ENCODE peak calls at places on chromosomes 2 and 18, in four cellular contexts. Z is IMR-90, S is H9, D is mesenchymal stem cell. R is an unnamed sample.

GRCh38 chr2:211170843-211171242 is 614.4 kb downstream of the CPS1 start:
- DNase-seq in Z (no peak), S (no peak), D (no peak), R (no peak)

GRCh38 chr18:38284992-38285391 is 719.4 kb upstream of the CELF4 start:
- DNase-seq in Z (no peak), S (no peak), D (no peak), R (no peak)

GRCh38 chr18:69490813-69491212 is 90.1 kb downstream of the DOK6 start:
- DNase-seq in Z (peak; percentile 75), S (no peak), D (peak; percentile 66), R (no peak)

GRCh38 chr2:112850588-112850987 is 14.0 kb upstream of the IL1B start:
- DNase-seq in Z (no peak), S (no peak), D (no peak), R (no peak)

GRCh38 chr18:61850756-61851155 is 42.1 kb downstream of the RNF152 start:
- DNase-seq in Z (no peak), S (no peak), D (no peak), R (no peak)

GRCh38 chr2:233691443-233692433 is 952 bp upstream of the UGT1A6 start:
- DNase-seq in Z (no peak), S (no peak), D (no peak), R (no peak)

GRCh38 chr2:64202206-64202864 is 58.1 kb upstream of the PELI1 start:
- DNase-seq in Z (peak; percentile 83), S (no peak), D (peak; percentile 99), R (no peak)

GRCh38 chr2:45652090-45653050 is 895 bp downstream of the PRKCE start:
- DNase-seq in Z (peak; percentile 57), S (peak; percentile 44), D (peak; percentile 54), R (no peak)

GRCh38 chr2:30410217-30410616 is 36.8 kb upstream of the LCLAT1 start:
- DNase-seq in Z (peak; percentile 91), S (no peak), D (peak; percentile 82), R (no peak)

GRCh38 chr2:144011553-144011952 is 508.4 kb downstream of the ZEB2 start:
- DNase-seq in Z (no peak), S (no peak), D (no peak), R (no peak)
- H3K9ac ChIP-seq in Z (no peak overlapping the region), S (no peak overlapping the region), D (no peak overlapping the region), R (no peak overlapping the region)

GRCh38 chr18:3596324-3597158 is 146.6 kb downstream of the TGIF1 start:
- DNase-seq in Z (peak; percentile 58), S (peak; percentile 61), D (peak; percentile 48), R (no peak)
- H3K23ac ChIP-seq in Z (peak overlapping the region; percentile 99), S (no peak overlapping the region), D (no peak overlapping the region), R (no peak overlapping the region)

GRCh38 chr2:68741238-68741637 is 6.6 kb downstream of the ARHGAP25 start:
- DNase-seq in Z (no peak), S (no peak), D (peak; percentile 37), R (no peak)
- H3K9ac ChIP-seq in Z (no peak overlapping the region), S (no peak overlapping the region), D (no peak overlapping the region), R (no peak overlapping the region)

DNA sequence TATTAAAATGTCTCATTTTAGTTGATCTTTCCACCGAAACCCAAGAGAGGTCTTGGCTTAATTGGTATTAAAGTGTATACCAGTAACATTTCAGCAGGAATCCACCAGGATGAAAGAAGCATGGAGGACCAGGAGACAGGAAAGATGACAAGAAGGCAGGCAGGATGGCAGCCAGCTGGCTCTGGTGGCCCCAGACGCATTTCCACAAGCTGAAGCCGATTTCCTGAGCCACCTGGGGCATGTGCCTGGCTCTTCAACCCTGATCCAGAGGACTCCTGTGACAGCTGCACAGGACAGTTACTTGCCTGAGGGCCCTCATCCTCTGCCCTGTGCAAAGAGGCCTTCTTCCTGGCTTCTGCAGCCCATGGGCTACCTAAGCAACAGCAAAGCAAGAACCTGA is 56.9 kb upstream of the NFU1 start:
- DNase-seq in Z (no peak), S (no peak), D (no peak), R (no peak)
- H3K23ac ChIP-seq in Z (no peak overlapping the region), S (no peak overlapping the region), D (no peak overlapping the region), R (no peak overlapping the region)

GRCh38 chr2:38076250-38076709 is 329 bp upstream of the CYP1B1 start:
- DNase-seq in Z (peak; percentile 68), S (peak; percentile 91), D (peak; percentile 91), R (peak; percentile 66)

GRCh38 chr2:38074775-38075435 is 1.0 kb downstream of the CYP1B1 start:
- DNase-seq in Z (no peak), S (peak; percentile 70), D (peak; percentile 80), R (peak; percentile 50)

GRCh38 chr2:38074047-38074774 is 1.7 kb downstream of the CYP1B1 start:
- DNase-seq in Z (no peak), S (peak; percentile 51), D (peak; percentile 57), R (no peak)

GRCh38 chr2:38075436-38076249 is at the start of gene CYP1B1:
- DNase-seq in Z (no peak), S (no peak), D (peak; percentile 65), R (no peak)

DNA sequence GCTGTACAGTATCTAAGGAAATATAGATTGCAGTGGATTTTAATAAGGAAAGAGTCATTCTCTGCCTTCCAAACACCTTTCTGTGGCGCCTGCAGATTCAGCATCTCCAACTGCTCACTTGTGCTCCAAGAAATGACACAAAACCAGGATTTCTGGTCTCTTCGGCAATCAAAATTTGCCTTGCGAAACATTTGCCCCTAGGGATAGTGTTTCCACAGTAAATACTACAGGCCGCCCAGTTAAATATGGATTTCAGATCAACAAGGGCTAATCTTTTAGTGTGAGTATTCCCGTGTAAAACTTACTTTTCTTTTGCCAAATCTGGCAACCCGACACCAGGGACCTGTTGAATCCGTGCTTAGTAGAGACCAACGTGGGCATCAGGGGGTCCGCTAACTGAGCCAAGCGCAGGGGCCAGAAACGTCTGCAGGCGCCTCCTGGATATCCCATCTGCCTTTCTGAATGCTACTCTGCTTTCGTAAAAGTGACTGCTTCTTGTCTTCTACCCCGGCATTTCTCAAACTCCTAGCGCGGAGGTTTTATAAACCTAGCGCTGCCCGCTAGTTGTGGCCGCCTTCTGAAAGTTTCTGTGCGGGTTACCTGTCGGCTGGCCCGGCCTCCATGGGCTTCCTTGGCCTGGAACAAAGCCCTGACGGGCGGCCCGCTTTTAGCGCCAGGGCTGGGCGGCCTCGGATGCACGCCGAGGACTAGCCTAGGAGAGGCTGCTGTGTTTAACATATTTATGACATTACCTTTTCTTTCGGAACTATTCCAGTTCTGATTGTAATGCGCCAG is 2.5 kb downstream of the CYP1B1 start:
- DNase-seq in Z (no peak), S (peak; percentile 55), D (peak; percentile 49), R (no peak)
- H3K9ac ChIP-seq in Z (no peak overlapping the region), S (no peak overlapping the region), D (peak overlapping the region; percentile 88), R (no peak overlapping the region)